ENCODE peak calls at places on chromosomes 4 and X, in seven cellular contexts. One of them, this sample, is unnamed.

GRCh38 chr4:10101559-10102192 is 14.9 kb downstream of the WDR1 start:
- DNase-seq in stimulated activated CD4-positive, alpha-beta T cell treated with anti-CD3 and anti-CD28 coated beads, Interleukin-1b, Interleukin-23, amount 100 ng/mL, for 24 hours: no peak
- DNase-seq in DMS53: no peak
- DNase-seq in HuH-7.5: no peak
- DNase-seq in progenitor cell of endocrine pancreas: no peak
- DNase-seq in anterior cingulate cortex: no peak
- DNase-seq in NCI-H748 treated with DMSO at 0.1 percent for 48 hours: no peak
- DNase-seq in this sample: no peak

GRCh38 chr4:124711469-124712416 is 789 bp downstream of the ANKRD50 start:
- DNase-seq in progenitor cell of endocrine pancreas: no peak
- DNase-seq in DMS53: peak
- DNase-seq in stimulated activated CD4-positive, alpha-beta T cell treated with anti-CD3 and anti-CD28 coated beads, Interleukin-1b, Interleukin-23, amount 100 ng/mL, for 24 hours: no peak
- DNase-seq in anterior cingulate cortex: peak
- DNase-seq in HuH-7.5: peak
- DNase-seq in NCI-H748 treated with DMSO at 0.1 percent for 48 hours: peak
- DNase-seq in this sample: peak

GRCh38 chr4:8706221-8707044 is 113.9 kb downstream of the CPZ start:
- DNase-seq in NCI-H748 treated with DMSO at 0.1 percent for 48 hours: no peak
- DNase-seq in HuH-7.5: no peak
- DNase-seq in anterior cingulate cortex: no peak
- DNase-seq in progenitor cell of endocrine pancreas: no peak
- DNase-seq in DMS53: no peak
- DNase-seq in stimulated activated CD4-positive, alpha-beta T cell treated with anti-CD3 and anti-CD28 coated beads, Interleukin-1b, Interleukin-23, amount 100 ng/mL, for 24 hours: no peak
- DNase-seq in this sample: no peak

GRCh38 chr4:6751611-6752485 is 30.7 kb upstream of the KIAA0232 start:
- DNase-seq in DMS53: peak
- DNase-seq in anterior cingulate cortex: no peak
- DNase-seq in progenitor cell of endocrine pancreas: no peak
- DNase-seq in stimulated activated CD4-positive, alpha-beta T cell treated with anti-CD3 and anti-CD28 coated beads, Interleukin-1b, Interleukin-23, amount 100 ng/mL, for 24 hours: no peak
- DNase-seq in HuH-7.5: peak
- DNase-seq in NCI-H748 treated with DMSO at 0.1 percent for 48 hours: no peak
- DNase-seq in this sample: peak

GRCh38 chr4:16626945-16627344 is 271.5 kb downstream of the LDB2 start:
- DNase-seq in NCI-H748 treated with DMSO at 0.1 percent for 48 hours: no peak
- DNase-seq in stimulated activated CD4-positive, alpha-beta T cell treated with anti-CD3 and anti-CD28 coated beads, Interleukin-1b, Interleukin-23, amount 100 ng/mL, for 24 hours: no peak
- DNase-seq in DMS53: no peak
- DNase-seq in HuH-7.5: no peak
- DNase-seq in progenitor cell of endocrine pancreas: no peak
- DNase-seq in anterior cingulate cortex: no peak
- DNase-seq in this sample: no peak

GRCh38 chrX:53483838-53484420 is 49.8 kb upstream of the HSD17B10 start:
- DNase-seq in progenitor cell of endocrine pancreas: no peak
- DNase-seq in stimulated activated CD4-positive, alpha-beta T cell treated with anti-CD3 and anti-CD28 coated beads, Interleukin-1b, Interleukin-23, amount 100 ng/mL, for 24 hours: no peak
- DNase-seq in HuH-7.5: no peak
- DNase-seq in DMS53: no peak
- DNase-seq in NCI-H748 treated with DMSO at 0.1 percent for 48 hours: no peak
- DNase-seq in anterior cingulate cortex: no peak
- DNase-seq in this sample: no peak

GRCh38 chrX:128862557-128862956 is 660.7 kb downstream of the SMARCA1 start:
- DNase-seq in anterior cingulate cortex: no peak
- DNase-seq in DMS53: no peak
- DNase-seq in HuH-7.5: no peak
- DNase-seq in NCI-H748 treated with DMSO at 0.1 percent for 48 hours: peak
- DNase-seq in progenitor cell of endocrine pancreas: no peak
- DNase-seq in stimulated activated CD4-positive, alpha-beta T cell treated with anti-CD3 and anti-CD28 coated beads, Interleukin-1b, Interleukin-23, amount 100 ng/mL, for 24 hours: no peak
- DNase-seq in this sample: no peak

GRCh38 chr4:111639876-111640275 is 505.4 kb upstream of the FAM241A start:
- DNase-seq in DMS53: peak
- DNase-seq in NCI-H748 treated with DMSO at 0.1 percent for 48 hours: no peak
- DNase-seq in progenitor cell of endocrine pancreas: no peak
- DNase-seq in anterior cingulate cortex: no peak
- DNase-seq in stimulated activated CD4-positive, alpha-beta T cell treated with anti-CD3 and anti-CD28 coated beads, Interleukin-1b, Interleukin-23, amount 100 ng/mL, for 24 hours: no peak
- DNase-seq in HuH-7.5: no peak
- DNase-seq in this sample: no peak

GRCh38 chr4:6988016-6988715 is 55.0 kb upstream of the TADA2B start:
- DNase-seq in DMS53: no peak
- DNase-seq in NCI-H748 treated with DMSO at 0.1 percent for 48 hours: no peak
- DNase-seq in HuH-7.5: no peak
- DNase-seq in anterior cingulate cortex: no peak
- DNase-seq in progenitor cell of endocrine pancreas: no peak
- DNase-seq in stimulated activated CD4-positive, alpha-beta T cell treated with anti-CD3 and anti-CD28 coated beads, Interleukin-1b, Interleukin-23, amount 100 ng/mL, for 24 hours: no peak
- DNase-seq in this sample: no peak

GRCh38 chrX:149712831-149713230 is 971 bp downstream of the MAGEA11 start:
- DNase-seq in HuH-7.5: no peak
- DNase-seq in stimulated activated CD4-positive, alpha-beta T cell treated with anti-CD3 and anti-CD28 coated beads, Interleukin-1b, Interleukin-23, amount 100 ng/mL, for 24 hours: no peak
- DNase-seq in NCI-H748 treated with DMSO at 0.1 percent for 48 hours: no peak
- DNase-seq in DMS53: no peak
- DNase-seq in anterior cingulate cortex: no peak
- DNase-seq in progenitor cell of endocrine pancreas: no peak
- DNase-seq in this sample: no peak

GRCh38 chr4:138182838-138183426 is 59.2 kb downstream of the SLC7A11 start:
- DNase-seq in stimulated activated CD4-positive, alpha-beta T cell treated with anti-CD3 and anti-CD28 coated beads, Interleukin-1b, Interleukin-23, amount 100 ng/mL, for 24 hours: no peak
- DNase-seq in DMS53: peak
- DNase-seq in anterior cingulate cortex: no peak
- DNase-seq in HuH-7.5: no peak
- DNase-seq in progenitor cell of endocrine pancreas: no peak
- DNase-seq in NCI-H748 treated with DMSO at 0.1 percent for 48 hours: peak
- DNase-seq in this sample: peak

GRCh38 chr4:4712800-4713528 is 146.5 kb upstream of the MSX1 start:
- DNase-seq in DMS53: no peak
- DNase-seq in anterior cingulate cortex: no peak
- DNase-seq in progenitor cell of endocrine pancreas: no peak
- DNase-seq in HuH-7.5: no peak
- DNase-seq in stimulated activated CD4-positive, alpha-beta T cell treated with anti-CD3 and anti-CD28 coated beads, Interleukin-1b, Interleukin-23, amount 100 ng/mL, for 24 hours: no peak
- DNase-seq in NCI-H748 treated with DMSO at 0.1 percent for 48 hours: no peak
- DNase-seq in this sample: no peak

GRCh38 chr4:144591401-144591800 is 54.6 kb upstream of the HHIP start:
- DNase-seq in stimulated activated CD4-positive, alpha-beta T cell treated with anti-CD3 and anti-CD28 coated beads, Interleukin-1b, Interleukin-23, amount 100 ng/mL, for 24 hours: no peak
- DNase-seq in progenitor cell of endocrine pancreas: no peak
- DNase-seq in NCI-H748 treated with DMSO at 0.1 percent for 48 hours: no peak
- DNase-seq in HuH-7.5: no peak
- DNase-seq in DMS53: peak
- DNase-seq in anterior cingulate cortex: no peak
- DNase-seq in this sample: peak

This sample was measured in COR-L47.